ENCODE peak calls at places on chromosomes 1 and 21, in ten cellular contexts. M is heart right ventricle, E is NB4, R is left lung, A is bronchial epithelial cell, T is fibroblast of the aortic adventitia, V is Caco-2, X is dorsolateral prefrontal cortex, K is GM06990, I is AG04449. C is an unnamed sample.

GRCh38 chr1:97143236-97143882 is 421.8 kb downstream of the PTBP2 start:
- DNase-seq in M (no peak), E (no peak), R (no peak), A (peak), T (peak), V (no peak), X (no peak), K (no peak), I (no peak), C (peak)

GRCh38 chr1:20663365-20663764 is 2.2 kb upstream of the DDOST start:
- DNase-seq in M (no peak), E (peak), R (no peak), A (no peak), T (no peak), V (no peak), X (no peak), K (no peak), I (no peak), C (no peak)

GRCh38 chr1:220137006-220137794 is 43.3 kb downstream of the IARS2 start:
- DNase-seq in M (peak), E (no peak), R (no peak), A (no peak), T (no peak), V (no peak), X (no peak), K (no peak), I (no peak), C (peak)

GRCh38 chr21:38341546-38342012 is 84.8 kb downstream of the KCNJ15 start:
- DNase-seq in M (no peak), E (no peak), R (no peak), A (no peak), T (peak), V (no peak), X (no peak), K (no peak), I (no peak), C (no peak)

GRCh38 chr1:1175221-1176062 is 1.8 kb downstream of the TTLL10 start:
- DNase-seq in M (no peak), E (peak), R (peak), A (no peak), T (no peak), V (no peak), X (no peak), K (peak), I (no peak), C (no peak)

GRCh38 chr1:52296345-52296744 is 69.7 kb downstream of the CC2D1B start:
- DNase-seq in M (no peak), E (peak), R (no peak), A (peak), T (peak), V (peak), X (no peak), K (peak), I (peak), C (peak)

GRCh38 chr1:109392037-109392787 is 5.5 kb downstream of the SORT1 start:
- DNase-seq in M (peak), E (no peak), R (no peak), A (peak), T (no peak), V (no peak), X (peak), K (no peak), I (no peak), C (no peak)

GRCh38 chr1:16677552-16678423 is 11.0 kb upstream of the RNU1-3 start:
- DNase-seq in M (no peak), E (peak), R (peak), A (peak), T (peak), V (peak), X (peak), K (peak), I (peak), C (no peak)

GRCh38 chr1:3183439-3183838 is 114.4 kb downstream of the PRDM16 start:
- DNase-seq in M (no peak), E (no peak), R (no peak), A (no peak), T (no peak), V (no peak), X (no peak), K (no peak), I (no peak), C (no peak)

GRCh38 chr1:118783095-118783758 is 204.9 kb downstream of the TBX15 start:
- DNase-seq in M (no peak), E (no peak), R (no peak), A (peak), T (no peak), V (no peak), X (no peak), K (no peak), I (no peak), C (no peak)

GRCh38 chr1:173454966-173455524 is 22.1 kb upstream of the PRDX6 start:
- DNase-seq in M (no peak), E (no peak), R (no peak), A (no peak), T (no peak), V (no peak), X (no peak), K (no peak), I (no peak), C (no peak)

GRCh38 chr21:40976198-40977114 is 129.5 kb upstream of the DSCAM start:
- DNase-seq in M (no peak), E (peak), R (no peak), A (no peak), T (no peak), V (no peak), X (no peak), K (no peak), I (no peak), C (no peak)

GRCh38 chr1:17673335-17674075 is 81.6 kb upstream of the ACTL8 start:
- DNase-seq in M (peak), E (peak), R (peak), A (no peak), T (no peak), V (no peak), X (no peak), K (no peak), I (no peak), C (no peak)

GRCh38 chr1:10253755-10254154 is 43.4 kb downstream of the KIF1B start:
- DNase-seq in M (peak), E (no peak), R (no peak), A (peak), T (peak), V (peak), X (no peak), K (no peak), I (peak), C (peak)

GRCh38 chr21:43916691-43917514 is 51.9 kb downstream of the AGPAT3 start:
- DNase-seq in M (no peak), E (peak), R (no peak), A (no peak), T (no peak), V (no peak), X (no peak), K (peak), I (no peak), C (no peak)

GRCh38 chr1:21511579-21512522 is 2.6 kb downstream of the ALPL start:
- DNase-seq in M (peak), E (no peak), R (no peak), A (peak), T (peak), V (no peak), X (no peak), K (no peak), I (peak), C (peak)

GRCh38 chr1:174999926-175000696 is at the start of gene CACYBP:
- DNase-seq in M (peak), E (peak), R (no peak), A (peak), T (peak), V (no peak), X (no peak), K (no peak), I (no peak), C (no peak)

GRCh38 chr1:163197022-163197421 is 5.7 kb downstream of the RGS5 start:
- DNase-seq in M (no peak), E (no peak), R (no peak), A (no peak), T (no peak), V (no peak), X (no peak), K (no peak), I (no peak), C (no peak)

GRCh38 chr1:163205513-163205912 is 2.8 kb upstream of the RGS5 start:
- DNase-seq in M (no peak), E (no peak), R (no peak), A (peak), T (peak), V (no peak), X (no peak), K (no peak), I (no peak), C (no peak)

GRCh38 chr1:163203561-163203960 is 845 bp upstream of the RGS5 start:
- DNase-seq in M (no peak), E (no peak), R (no peak), A (peak), T (no peak), V (no peak), X (no peak), K (no peak), I (no peak), C (no peak)

GRCh38 chr1:163201906-163202305 is 810 bp downstream of the RGS5 start:
- DNase-seq in M (no peak), E (no peak), R (no peak), A (no peak), T (no peak), V (no peak), X (no peak), K (no peak), I (no peak), C (no peak)

DNA sequence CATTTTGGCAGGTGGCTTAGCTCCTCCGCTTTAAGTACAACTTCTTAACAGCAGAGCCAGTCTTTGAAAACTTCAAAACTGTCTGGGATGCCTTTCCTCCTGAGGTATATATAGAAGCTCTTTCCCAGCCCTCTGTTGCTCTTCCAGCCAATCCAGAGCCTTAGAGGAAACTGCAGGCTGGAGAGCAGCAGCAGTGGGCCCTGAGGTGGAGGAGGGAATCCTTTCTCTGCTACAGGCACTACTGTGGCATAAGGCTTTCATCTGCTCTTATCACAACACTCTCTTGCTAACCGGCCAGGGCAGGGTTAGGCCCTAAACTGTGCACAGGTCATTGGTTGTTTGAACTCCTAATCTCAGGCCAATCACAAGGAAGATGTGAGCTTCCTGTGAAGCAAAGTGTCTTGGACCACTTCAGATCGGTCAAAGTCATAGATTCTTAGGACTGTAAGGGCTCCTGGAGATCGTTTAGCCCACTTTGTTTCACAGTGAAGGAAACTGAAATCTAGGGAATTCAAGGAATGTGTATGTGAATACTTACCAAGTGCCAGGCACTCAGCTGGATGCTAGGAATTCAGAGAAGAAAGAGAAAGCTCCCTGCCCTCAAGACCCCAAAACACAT is at the start of gene RGS5:
- DNase-seq in M (peak), E (no peak), R (no peak), A (no peak), T (peak), V (peak), X (no peak), K (no peak), I (no peak), C (peak)
- H3K4me3 ChIP-seq in M (peak), E (no peak), R (no peak), A (no peak), T (no peak), V (no peak), X (peak), K (no peak), I (no peak), C (no peak)

GRCh38 chr1:58585591-58586151 is 8.6 kb upstream of the TACSTD2 start:
- DNase-seq in M (no peak), E (no peak), R (no peak), A (peak), T (peak), V (no peak), X (no peak), K (no peak), I (no peak), C (no peak)

GRCh38 chr1:58590019-58590418 is 13.0 kb upstream of the TACSTD2 start:
- DNase-seq in M (no peak), E (no peak), R (no peak), A (no peak), T (no peak), V (no peak), X (no peak), K (no peak), I (no peak), C (no peak)

GRCh38 chr1:58585166-58585565 is 8.1 kb upstream of the TACSTD2 start:
- DNase-seq in M (no peak), E (peak), R (no peak), A (peak), T (no peak), V (no peak), X (no peak), K (no peak), I (no peak), C (no peak)

GRCh38 chr1:58586296-58586695 is 9.2 kb upstream of the TACSTD2 start:
- DNase-seq in M (no peak), E (no peak), R (no peak), A (no peak), T (no peak), V (no peak), X (no peak), K (no peak), I (no peak), C (no peak)

DNA sequence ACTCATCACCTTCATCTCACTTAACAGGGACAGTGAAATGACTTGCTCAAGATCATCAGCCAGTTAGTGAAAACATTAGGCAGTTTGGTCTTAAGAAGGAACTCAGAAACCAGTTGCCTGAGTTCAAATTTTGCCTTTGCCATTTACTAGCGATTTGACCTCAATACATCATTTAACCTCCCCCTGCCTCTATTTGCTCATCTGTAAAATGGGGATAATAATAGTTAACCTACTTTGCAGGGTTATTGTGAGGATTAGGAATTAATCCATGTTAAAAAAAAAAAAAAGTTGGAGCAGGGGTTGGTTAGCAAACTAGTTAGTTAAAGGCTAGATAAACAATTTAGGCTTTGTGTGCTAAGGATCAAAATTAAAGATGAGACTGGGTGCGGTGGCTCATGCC is 10.6 kb upstream of the TACSTD2 start:
- DNase-seq in M (no peak), E (no peak), R (no peak), A (no peak), T (no peak), V (no peak), X (no peak), K (no peak), I (no peak), C (no peak)
- TF ChIP-seq CTCF in M (no peak), E (no peak), R (no peak), A (no peak), T (no peak), V (no peak), X (no peak), K (no peak), I (no peak), C (no peak)

DNA sequence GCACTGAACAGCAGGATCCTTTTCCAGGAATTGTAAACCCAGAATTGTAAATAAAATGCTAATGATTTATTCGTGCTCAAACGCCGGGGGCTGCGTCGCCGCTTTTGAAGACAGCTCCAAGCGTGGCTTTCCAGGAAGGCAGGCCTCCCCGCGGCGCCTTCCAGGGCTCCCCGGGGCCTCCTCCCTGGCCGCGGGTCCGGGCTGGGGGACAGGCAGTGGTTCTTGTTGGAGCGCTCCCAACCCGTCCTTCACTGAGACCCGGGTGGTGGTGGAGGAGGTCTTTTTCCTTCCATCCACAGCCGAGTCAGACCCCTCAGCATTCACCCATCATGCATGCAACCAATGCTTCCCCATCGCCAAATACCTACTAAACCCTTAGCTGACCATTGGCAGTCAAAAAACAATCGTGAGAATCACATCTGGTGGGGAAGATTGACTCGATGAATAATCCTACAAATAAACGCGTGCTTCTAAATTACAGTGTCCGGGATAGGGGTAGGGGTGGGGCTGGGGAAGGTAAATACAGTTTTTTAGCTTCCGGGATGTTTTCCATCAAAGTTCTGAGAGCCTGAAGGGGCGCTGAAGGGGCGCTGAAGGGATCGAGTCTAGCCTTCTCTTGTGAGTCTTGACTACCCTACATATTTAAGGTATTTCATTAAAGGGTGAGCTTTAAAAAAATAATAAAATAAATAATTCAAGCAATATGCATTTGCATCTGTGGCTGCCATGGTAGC is 40.7 kb downstream of the RRAGC start:
- DNase-seq in M (no peak), E (no peak), R (peak), A (no peak), T (no peak), V (no peak), X (no peak), K (no peak), I (no peak), C (no peak)
- H3K4me3 ChIP-seq in M (no peak), E (no peak), R (no peak), A (no peak), T (no peak), V (peak), X (peak), K (peak), I (no peak), C (peak)

GRCh38 chr1:212678456-212679410 is 20.9 kb downstream of the BATF3 start:
- DNase-seq in M (no peak), E (no peak), R (no peak), A (no peak), T (no peak), V (no peak), X (no peak), K (peak), I (no peak), C (no peak)

GRCh38 chr1:212675675-212676074 is 24.0 kb downstream of the BATF3 start:
- DNase-seq in M (no peak), E (no peak), R (no peak), A (no peak), T (no peak), V (no peak), X (no peak), K (no peak), I (no peak), C (no peak)

GRCh38 chr1:212677573-212677972 is 22.1 kb downstream of the BATF3 start:
- DNase-seq in M (no peak), E (no peak), R (no peak), A (no peak), T (no peak), V (no peak), X (no peak), K (no peak), I (no peak), C (no peak)

GRCh38 chr1:212674872-212675271 is 24.8 kb downstream of the BATF3 start:
- DNase-seq in M (no peak), E (no peak), R (no peak), A (no peak), T (no peak), V (no peak), X (no peak), K (no peak), I (no peak), C (no peak)

DNA sequence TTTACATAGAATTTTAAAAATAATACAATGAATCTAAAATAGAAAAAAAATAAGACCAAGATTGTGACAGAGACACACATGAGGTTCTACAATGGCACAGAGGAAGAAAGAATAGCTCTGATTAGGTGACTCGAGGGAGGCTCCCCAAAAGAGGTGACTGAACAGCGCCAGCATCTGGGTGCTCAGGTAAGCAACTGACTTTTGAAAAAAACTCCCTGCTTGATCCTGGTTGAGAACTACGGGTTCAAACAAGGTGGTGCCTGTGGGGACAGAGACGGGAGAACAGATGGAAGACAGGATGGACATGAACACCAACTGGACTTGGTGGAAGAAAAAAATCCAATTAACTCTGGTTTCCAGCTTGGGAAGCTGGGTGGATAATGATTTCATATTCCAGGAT is 22.5 kb downstream of the BATF3 start:
- DNase-seq in M (no peak), E (no peak), R (no peak), A (no peak), T (no peak), V (no peak), X (no peak), K (no peak), I (no peak), C (no peak)
- TF ChIP-seq CTCF in M (no peak), E (no peak), R (no peak), A (no peak), T (no peak), V (no peak), X (no peak), K (peak), I (no peak), C (no peak)

C was measured in astrocyte of the cerebellum.